ENCODE peak calls at places on chromosome 14, in eight cellular contexts. N is PC-3, H is pancreas, M is tibial artery, W is adipocyte, D is HepG2, G is adrenal gland, I is kidney. Q is an unnamed sample. For H3K9me3, the result is how much of the 10 kb centered on the place peaks cover.

GRCh38 chr14:21985081-21985480 is 311.5 kb upstream of the OR4E1 start:
- DNase-seq in N (peak), D (no peak), I (no peak), M (no peak), G (no peak), W (no peak), H (no peak), Q (no peak)

GRCh38 chr14:45114327-45114726 is 20.0 kb downstream of the FKBP3 start:
- DNase-seq in W (no peak), H (no peak), I (no peak), D (no peak), N (no peak), G (no peak), M (no peak), Q (no peak)

GRCh38 chr14:57058319-57058718 is 210.4 kb downstream of the EXOC5 start:
- DNase-seq in G (no peak), N (no peak), H (no peak), D (no peak), M (no peak), W (no peak), I (no peak), Q (no peak)

GRCh38 chr14:80784824-80785223 is 156.7 kb downstream of the CEP128 start:
- DNase-seq in H (no peak), M (no peak), N (no peak), G (no peak), I (no peak), D (no peak), W (peak), Q (no peak)

GRCh38 chr14:54120260-54120659 is 163.6 kb upstream of the BMP4 start:
- DNase-seq in D (no peak), G (no peak), M (no peak), I (no peak), H (no peak), W (no peak), N (no peak), Q (no peak)

GRCh38 chr14:39229222-39229543 is 4.5 kb upstream of the MIA2 start:
- DNase-seq in H (no peak), I (no peak), D (no peak), W (no peak), G (no peak), N (no peak), M (no peak), Q (no peak)

GRCh38 chr14:105155071-105155651 is 13.4 kb downstream of the JAG2 start:
- DNase-seq in N (no peak), H (no peak), M (no peak), W (no peak), D (no peak), I (peak), G (no peak), Q (no peak)

GRCh38 chr14:34368115-34368970 is 93.7 kb downstream of the SPTSSA start:
- DNase-seq in I (no peak), N (peak), G (no peak), M (no peak), W (peak), H (no peak), D (peak), Q (no peak)

GRCh38 chr14:68795602-68796417 is 2.9 kb upstream of the ZFP36L1 start:
- DNase-seq in D (peak), W (peak), I (peak), H (peak), M (peak), G (peak), N (peak), Q (no peak)

GRCh38 chr14:92898732-92899131 is 24.2 kb upstream of the CHGA start:
- DNase-seq in M (no peak), N (no peak), W (no peak), H (no peak), D (no peak), G (no peak), I (no peak), Q (no peak)

GRCh38 chr14:57930241-57930975 is 64.5 kb upstream of the SLC35F4 start:
- DNase-seq in G (no peak), I (no peak), D (no peak), M (no peak), H (no peak), W (no peak), N (no peak), Q (no peak)

GRCh38 chr14:76922599-76922998 is 96.4 kb downstream of the LRRC74A start:
- DNase-seq in W (no peak), G (no peak), D (no peak), M (no peak), N (no peak), I (no peak), H (no peak), Q (no peak)

GRCh38 chr14:23069413-23069806 is 12.1 kb upstream of the CDH24 start:
- DNase-seq in I (no peak), D (no peak), G (no peak), W (no peak), M (no peak), H (no peak), N (no peak), Q (no peak)

GRCh38 chr14:34539407-34540180 is at the start of gene EAPP:
- DNase-seq in N (peak), W (peak), H (peak), D (peak), G (peak), I (peak), M (peak), Q (peak)

GRCh38 chr14:65824285-65824977 is 411.9 kb downstream of the FUT8 start:
- DNase-seq in H (peak), G (peak), N (peak), I (no peak), M (peak), W (peak), D (peak), Q (peak)

GRCh38 chr14:89214221-89214965 is 202.6 kb downstream of the FOXN3 start:
- DNase-seq in N (peak), G (no peak), M (peak), W (no peak), D (peak), H (peak), I (no peak), Q (peak)

GRCh38 chr14:96979611-96980074 is 182.5 kb downstream of the VRK1 start:
- DNase-seq in W (no peak), H (no peak), D (no peak), I (no peak), G (no peak), N (no peak), M (no peak), Q (no peak)

GRCh38 chr14:21723431-21724045 is 49.9 kb upstream of the OR4E1 start:
- DNase-seq in D (peak), H (no peak), N (peak), W (no peak), G (no peak), M (no peak), I (no peak), Q (no peak)

GRCh38 chr14:26392498-26392897 is 205.3 kb downstream of the NOVA1 start:
- DNase-seq in H (no peak), W (no peak), I (no peak), N (no peak), M (no peak), D (no peak), G (no peak), Q (no peak)

GRCh38 chr14:54782803-54783659 is 119.6 kb downstream of the GCH1 start:
- DNase-seq in D (peak), G (no peak), I (peak), M (peak), W (peak), N (no peak), H (peak), Q (no peak)

GRCh38 chr14:25833341-25834121 is 764.3 kb downstream of the NOVA1 start:
- DNase-seq in D (peak), W (no peak), G (peak), M (no peak), I (peak), N (peak), H (no peak), Q (no peak)

GRCh38 chr14:85934886-85935254 is 404.9 kb downstream of the FLRT2 start:
- DNase-seq in N (peak), M (no peak), G (no peak), W (no peak), H (no peak), I (no peak), D (no peak), Q (no peak)

GRCh38 chr14:30796707-30797106 is 77.7 kb upstream of the COCH start:
- DNase-seq in D (no peak), W (no peak), N (no peak), G (no peak), I (no peak), H (no peak), M (no peak), Q (no peak)

GRCh38 chr14:59918824-59919581 is 941 bp upstream of the LRRC9 start:
- DNase-seq in N (peak), G (peak), M (no peak), D (peak), H (no peak), W (peak), I (no peak), Q (no peak)
- H3K4me3 ChIP-seq in N (peak), G (no peak), M (peak), D (peak), H (peak), W (peak), I (peak), Q (peak)

DNA sequence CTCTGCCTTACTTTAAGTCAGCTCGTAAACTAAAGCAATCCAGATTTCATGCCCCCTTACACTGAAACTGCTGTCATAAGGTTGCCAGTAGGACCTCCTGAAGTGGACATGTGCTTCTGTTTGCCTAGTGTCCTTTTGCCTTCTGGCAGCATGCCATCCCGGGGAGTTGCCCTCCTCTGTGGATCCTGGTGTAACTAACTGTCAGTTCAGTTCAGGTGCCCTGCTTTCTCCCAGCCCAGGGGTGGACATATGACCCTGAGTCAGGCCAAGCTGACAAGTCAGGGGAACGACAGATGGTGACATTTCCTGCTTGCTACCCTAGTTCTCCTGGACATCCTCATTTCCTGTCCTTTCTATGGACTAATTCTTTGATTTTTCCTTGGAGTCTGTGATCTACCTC is 25.6 kb downstream of the AKAP6 start:
- DNase-seq in G (no peak), W (no peak), I (no peak), N (no peak), D (peak), M (no peak), H (peak), Q (no peak)
- H3K9me3 ChIP-seq in G (under half), W (under half), I (under half), N (under half), D (under half), M (under half), H (under half), Q (under half)

DNA sequence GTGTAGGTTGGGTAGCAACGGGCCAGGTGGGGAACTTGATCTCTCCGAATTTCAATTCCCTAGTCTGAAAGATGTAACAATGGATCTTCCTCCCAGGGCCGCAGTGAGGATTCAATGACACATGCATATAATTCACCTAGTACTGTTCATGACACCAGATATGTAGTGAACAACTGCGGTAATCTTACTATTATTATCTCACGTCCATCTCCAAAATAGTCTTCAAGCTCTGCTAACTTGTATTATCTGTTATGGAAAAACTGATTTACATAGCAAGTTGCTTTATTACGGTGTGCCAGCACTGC is 26.4 kb downstream of the MOK start:
- DNase-seq in D (no peak), M (no peak), H (no peak), W (no peak), G (no peak), I (no peak), N (no peak), Q (no peak)
- H3K4me3 ChIP-seq in D (no peak), M (no peak), H (no peak), W (no peak), G (no peak), I (no peak), N (no peak), Q (no peak)

GRCh38 chr14:98623806-98624430 is 648.1 kb downstream of the BCL11B start:
- DNase-seq in W (no peak), D (no peak), H (no peak), G (no peak), N (no peak), M (no peak), I (no peak), Q (no peak)
- H3K9me3 ChIP-seq in W (under half), D (half or more), H (under half), G (under half), N (under half), M (under half), I (under half), Q (under half)

GRCh38 chr14:74018704-74019407 is at the start of the genes BBOF1 and ENTPD5:
- DNase-seq in H (peak), G (peak), W (peak), M (peak), I (peak), D (peak), N (peak), Q (peak)
- H3K4me3 ChIP-seq in H (peak), G (peak), W (peak), M (peak), I (peak), D (peak), N (peak), Q (peak)

GRCh38 chr14:106840258-106840657 is 1313.9 kb downstream of the TMEM121 start:
- DNase-seq in N (no peak), I (no peak), H (no peak), G (no peak), D (no peak), W (no peak), M (no peak), Q (no peak)

GRCh38 chr14:106841701-106842100 is 1315.3 kb downstream of the TMEM121 start:
- DNase-seq in I (no peak), D (no peak), N (peak), M (no peak), W (peak), G (peak), H (no peak), Q (no peak)

GRCh38 chr14:106838991-106839769 is 1312.8 kb downstream of the TMEM121 start:
- DNase-seq in H (no peak), W (no peak), N (no peak), M (no peak), I (no peak), D (no peak), G (no peak), Q (no peak)

GRCh38 chr14:106842687-106843086 is 1316.3 kb downstream of the TMEM121 start:
- DNase-seq in N (peak), G (no peak), M (no peak), I (no peak), D (peak), W (no peak), H (no peak), Q (no peak)

GRCh38 chr14:106837870-106838269 is 1311.5 kb downstream of the TMEM121 start:
- DNase-seq in H (no peak), W (no peak), G (no peak), I (no peak), N (no peak), D (no peak), M (no peak), Q (no peak)
- H3K9me3 ChIP-seq in H (under half), W (under half), G (under half), I (under half), N (under half), D (under half), M (under half), Q (under half)

DNA sequence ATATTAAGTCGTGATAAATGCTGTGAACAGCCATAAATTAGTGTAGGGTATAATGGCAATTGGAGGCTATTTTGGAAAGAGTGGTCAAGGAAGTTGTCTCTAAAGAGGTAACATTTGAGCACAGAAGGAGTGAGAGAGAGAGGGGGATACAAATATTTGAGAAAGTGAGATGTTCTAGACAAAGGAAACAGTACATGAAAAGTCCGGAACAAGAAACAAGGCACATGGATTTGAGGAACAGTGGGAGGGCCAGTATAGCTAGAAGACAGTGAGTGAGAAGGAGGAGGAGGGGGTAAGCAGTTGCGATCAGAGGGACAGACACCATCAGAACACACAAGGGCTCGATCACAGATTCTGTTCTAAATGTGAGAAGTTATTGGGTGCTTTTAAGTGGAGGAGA is 20.1 kb upstream of the RNASE12 start:
- DNase-seq in N (no peak), D (no peak), G (no peak), M (no peak), H (no peak), W (no peak), I (no peak), Q (no peak)
- H3K4me3 ChIP-seq in N (peak), D (no peak), G (no peak), M (no peak), H (no peak), W (no peak), I (no peak), Q (no peak)

DNA sequence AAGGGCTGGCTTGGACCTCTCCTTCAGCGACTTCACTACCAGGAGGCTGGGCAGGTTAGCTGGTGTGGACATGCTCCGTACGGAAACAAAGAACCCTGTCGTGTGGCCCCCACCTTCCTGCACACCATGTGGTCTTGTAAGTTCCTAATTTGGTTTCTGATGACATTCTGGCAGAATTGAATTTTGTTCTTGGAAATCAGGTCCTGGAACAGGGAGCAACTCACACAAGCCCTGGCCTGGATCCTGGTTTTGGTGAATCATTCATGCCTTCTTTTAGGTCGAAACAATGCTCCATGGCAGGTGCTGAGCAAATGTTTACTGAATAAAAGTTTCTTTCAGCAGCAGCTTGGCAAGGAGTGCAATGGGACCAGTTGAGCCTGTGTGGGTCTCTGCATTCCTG is 978.5 kb downstream of the BCL11B start:
- DNase-seq in N (no peak), D (no peak), W (no peak), H (no peak), I (peak), M (no peak), G (no peak), Q (no peak)
- H3K9me3 ChIP-seq in N (under half), D (half or more), W (under half), H (under half), I (under half), M (under half), G (under half), Q (under half)

DNA sequence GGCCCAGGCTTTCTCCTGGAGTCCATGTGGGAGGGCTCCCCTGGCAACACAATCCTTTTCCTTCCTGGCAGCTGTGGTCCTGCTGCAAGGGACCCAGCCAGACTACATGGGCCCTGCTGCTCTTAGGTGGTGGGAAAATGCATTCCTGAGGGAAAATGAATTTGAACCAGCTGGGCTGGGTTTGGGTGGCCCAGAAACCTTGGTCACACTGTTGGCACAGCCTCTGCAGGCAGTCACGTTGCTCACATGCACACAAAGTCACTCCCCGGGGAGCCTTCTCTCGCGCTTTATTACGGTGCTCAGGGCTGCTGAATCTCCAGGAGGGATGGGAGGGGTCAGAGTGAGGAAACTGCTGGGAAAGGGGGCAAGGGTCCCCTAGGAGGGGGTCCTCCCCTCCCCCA is 17.2 kb downstream of the PLEKHG3 start:
- DNase-seq in D (no peak), N (no peak), I (no peak), H (peak), W (peak), M (peak), G (no peak), Q (peak)
- H3K4me3 ChIP-seq in D (no peak), N (no peak), I (peak), H (no peak), W (no peak), M (peak), G (no peak), Q (peak)

GRCh38 chr14:51182166-51182565 is 57.9 kb upstream of the TMX1 start:
- DNase-seq in D (no peak), M (no peak), G (no peak), H (no peak), N (peak), W (peak), I (no peak), Q (no peak)

GRCh38 chr14:51185180-51185579 is 54.9 kb upstream of the TMX1 start:
- DNase-seq in N (no peak), D (no peak), W (no peak), I (no peak), G (no peak), M (no peak), H (no peak), Q (no peak)

GRCh38 chr14:51189600-51190376 is 50.3 kb upstream of the TMX1 start:
- DNase-seq in M (no peak), I (no peak), D (no peak), G (no peak), N (peak), W (no peak), H (no peak), Q (no peak)

GRCh38 chr14:51188566-51189185 is 51.4 kb upstream of the TMX1 start:
- DNase-seq in M (no peak), H (no peak), D (no peak), W (peak), I (no peak), G (no peak), N (peak), Q (no peak)

DNA sequence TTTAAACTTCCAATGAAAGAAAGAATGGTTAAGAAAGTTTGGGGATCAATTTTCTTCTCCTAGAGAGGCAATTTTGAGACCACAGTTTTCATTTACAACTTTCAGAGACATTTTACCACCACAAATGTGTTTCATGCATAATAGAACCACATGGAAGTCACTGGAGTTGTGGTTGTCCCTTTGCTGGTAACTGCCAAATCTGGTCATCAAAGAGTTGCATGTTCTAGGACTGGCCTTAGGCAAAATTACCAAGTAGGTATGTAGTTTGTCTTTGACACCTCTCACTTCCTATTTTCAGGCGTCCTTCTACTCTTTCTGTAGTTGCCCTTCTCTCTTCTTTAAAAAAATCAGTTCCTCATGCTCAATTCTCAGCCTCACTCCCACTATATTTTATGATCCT is 54.3 kb upstream of the TMX1 start:
- DNase-seq in M (no peak), H (no peak), G (no peak), W (no peak), I (no peak), D (no peak), N (no peak), Q (no peak)
- H3K9me3 ChIP-seq in M (under half), H (under half), G (under half), W (under half), I (under half), D (under half), N (under half), Q (under half)